ENCODE peak calls at places on chromosomes 1 and 21, in nine cellular contexts. T is Caco-2, F is adrenal gland, U is heart left ventricle, L is lower lobe of right lung, A is pancreas, G is PC-9, Z is heart right ventricle, S is left ventricle myocardium inferior. N is an unnamed sample. For H3K4me1, the result is how much of the 10 kb centered on the place peaks cover.

GRCh38 chr1:9143250-9143649 is 14.3 kb upstream of the GPR157 start:
- DNase-seq in L (peak), S (no peak), Z (no peak), G (no peak), A (no peak), T (no peak), U (no peak), F (peak), N (no peak)

GRCh38 chr1:208256556-208256955 is 12.4 kb upstream of the PLXNA2 start:
- DNase-seq in U (no peak), F (no peak), T (no peak), A (no peak), Z (no peak), L (no peak), G (peak), S (no peak), N (no peak)

GRCh38 chr1:36223373-36223995 is 759 bp upstream of the THRAP3 start:
- DNase-seq in A (no peak), Z (no peak), U (no peak), L (no peak), S (no peak), G (no peak), F (no peak), T (no peak), N (peak)

GRCh38 chr1:212858461-212859265 is 588 bp downstream of the FLVCR1 start:
- DNase-seq in G (peak), L (peak), Z (peak), F (peak), U (no peak), A (peak), T (no peak), S (peak), N (peak)

GRCh38 chr1:58784758-58785423 is 1.0 kb upstream of the JUN start:
- DNase-seq in F (peak), U (peak), L (peak), G (peak), S (peak), Z (peak), A (peak), T (peak), N (peak)

GRCh38 chr21:31554511-31555022 is 104.9 kb upstream of the SOD1 start:
- DNase-seq in Z (no peak), U (no peak), S (no peak), G (peak), A (no peak), L (no peak), F (no peak), T (no peak), N (no peak)

GRCh38 chr1:93255222-93256079 is 74.9 kb downstream of the CCDC18 start:
- DNase-seq in S (no peak), U (no peak), A (no peak), Z (no peak), G (peak), T (no peak), F (no peak), L (no peak), N (no peak)

GRCh38 chr1:38891753-38892152 is 10.4 kb upstream of the GJA9 start:
- DNase-seq in G (no peak), T (peak), F (no peak), U (no peak), Z (no peak), A (no peak), S (no peak), L (no peak), N (no peak)

GRCh38 chr1:210536263-210536961 is 207.7 kb downstream of the HHAT start:
- DNase-seq in S (no peak), U (no peak), T (no peak), L (no peak), A (no peak), G (no peak), Z (no peak), F (no peak), N (no peak)

GRCh38 chr1:17217607-17218006 is 12.7 kb downstream of the PADI1 start:
- DNase-seq in F (no peak), U (no peak), G (no peak), Z (no peak), L (no peak), S (no peak), T (no peak), A (no peak), N (no peak)

GRCh38 chr1:14909920-14910466 is 243.6 kb upstream of the TMEM51 start:
- DNase-seq in Z (no peak), T (no peak), G (no peak), F (no peak), U (peak), L (no peak), A (no peak), S (no peak), N (no peak)

GRCh38 chr1:35855016-35855700 is 27.9 kb upstream of the AGO1 start:
- DNase-seq in T (no peak), L (no peak), F (peak), G (no peak), U (no peak), S (no peak), A (no peak), Z (no peak), N (no peak)

GRCh38 chr1:173545688-173546087 is 57.2 kb downstream of the SLC9C2 start:
- DNase-seq in S (no peak), L (no peak), Z (no peak), T (no peak), U (no peak), A (no peak), G (no peak), F (no peak), N (no peak)

GRCh38 chr1:51990478-51990965 is at the start of gene RAB3B:
- DNase-seq in T (peak), S (peak), G (no peak), L (peak), F (peak), U (peak), Z (peak), A (peak), N (peak)

GRCh38 chr1:167618366-167618765 is 11.7 kb upstream of the RCSD1 start:
- DNase-seq in A (no peak), U (no peak), S (no peak), Z (no peak), G (no peak), T (no peak), F (no peak), L (no peak), N (no peak)

GRCh38 chr1:167617950-167618269 is 12.1 kb upstream of the RCSD1 start:
- DNase-seq in U (no peak), L (no peak), F (no peak), Z (no peak), T (no peak), G (no peak), A (no peak), S (no peak), N (no peak)

GRCh38 chr1:167614851-167615250 is 15.2 kb upstream of the RCSD1 start:
- DNase-seq in Z (no peak), T (no peak), G (no peak), L (no peak), F (no peak), U (no peak), A (no peak), S (no peak), N (no peak)

GRCh38 chr1:167617100-167617949 is 12.7 kb upstream of the RCSD1 start:
- DNase-seq in F (peak), T (no peak), U (peak), Z (peak), S (peak), G (no peak), L (peak), A (no peak), N (no peak)

GRCh38 chr1:167616521-167616920 is 13.5 kb upstream of the RCSD1 start:
- DNase-seq in T (no peak), G (no peak), L (no peak), F (no peak), S (no peak), A (no peak), Z (no peak), U (no peak), N (no peak)
- H3K4me3 ChIP-seq in T (no peak), G (no peak), L (no peak), F (no peak), S (no peak), A (no peak), Z (peak), U (no peak), N (no peak)

DNA sequence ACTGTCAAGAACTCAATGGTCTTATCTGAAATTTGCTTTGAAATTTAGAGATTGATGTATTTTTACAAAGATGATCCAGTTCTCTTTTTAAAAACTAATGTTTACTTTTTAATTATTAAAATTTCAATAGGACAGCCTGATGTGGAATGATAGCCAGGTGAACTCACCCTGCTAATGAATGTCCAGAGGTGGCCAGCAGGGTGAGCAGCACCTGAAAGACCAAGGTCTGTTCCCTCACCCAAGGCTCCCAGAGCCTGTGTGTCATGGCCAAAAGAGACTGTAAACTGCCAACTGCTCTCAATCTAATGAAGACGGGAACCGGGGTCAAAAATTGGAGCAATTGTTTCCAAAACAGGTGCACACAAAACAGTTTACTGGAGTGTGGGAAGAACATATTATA is 340.4 kb downstream of the DISC1 start:
- DNase-seq in L (no peak), F (no peak), Z (no peak), G (no peak), A (no peak), U (no peak), T (peak), S (no peak), N (no peak)
- TF ChIP-seq CTCF in L (no peak), F (no peak), Z (no peak), G (no peak), A (no peak), U (no peak), T (peak), S (no peak), N (no peak)

GRCh38 chr1:155113450-155113985 is 14.2 kb upstream of the EFNA1 start:
- DNase-seq in T (no peak), A (no peak), L (no peak), S (no peak), Z (no peak), G (no peak), F (no peak), U (no peak), N (no peak)

GRCh38 chr1:155121249-155121648 is 6.4 kb upstream of the EFNA1 start:
- DNase-seq in U (no peak), G (no peak), T (no peak), F (no peak), Z (no peak), L (no peak), S (no peak), A (no peak), N (no peak)

GRCh38 chr1:155117610-155118009 is 10.1 kb upstream of the EFNA1 start:
- DNase-seq in S (no peak), T (no peak), Z (no peak), U (no peak), G (peak), F (no peak), A (no peak), L (no peak), N (no peak)

GRCh38 chr1:155120253-155120652 is 7.4 kb upstream of the EFNA1 start:
- DNase-seq in F (no peak), S (no peak), Z (no peak), L (no peak), T (peak), G (no peak), U (no peak), A (no peak), N (no peak)

GRCh38 chr1:155116113-155116764 is 11.4 kb upstream of the EFNA1 start:
- DNase-seq in L (peak), Z (no peak), G (no peak), U (no peak), T (no peak), S (no peak), A (no peak), F (no peak), N (no peak)
- H3K4me1 ChIP-seq in L (under half), Z (under half), G (under half), U (under half), T (under half), S (under half), A (under half), F (under half), N (under half)

GRCh38 chr1:43392702-43393101 is 3.0 kb downstream of the SZT2 start:
- DNase-seq in G (no peak), A (no peak), T (no peak), L (no peak), F (no peak), U (no peak), S (no peak), Z (no peak), N (no peak)

GRCh38 chr1:43389326-43390313 is at the start of the genes MED8 and SZT2:
- DNase-seq in S (peak), F (peak), G (peak), Z (peak), A (peak), L (peak), U (peak), T (peak), N (peak)

GRCh38 chr1:43396059-43396458 is 6.4 kb downstream of the SZT2 start:
- DNase-seq in A (no peak), U (no peak), T (no peak), F (no peak), S (no peak), G (no peak), L (no peak), Z (no peak), N (no peak)

DNA sequence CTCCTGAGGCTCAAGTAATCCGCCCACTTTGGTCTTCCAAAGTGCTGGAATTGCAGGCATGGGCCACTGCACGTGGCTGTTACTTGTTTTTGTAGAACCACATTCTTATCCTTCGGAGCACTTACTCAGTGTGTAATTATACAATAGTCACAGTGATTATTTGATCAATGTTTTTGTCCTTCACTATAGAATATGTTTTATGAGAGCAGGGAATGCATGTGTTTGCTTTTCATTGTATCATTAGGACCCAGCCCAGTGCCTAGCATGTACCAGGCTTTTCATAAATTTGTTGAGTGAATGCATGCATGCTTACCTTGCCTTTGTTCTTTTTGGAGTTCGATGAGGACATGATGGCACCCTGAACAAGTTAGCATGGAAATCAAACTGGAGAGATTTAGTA is 5.8 kb downstream of the SZT2 start:
- DNase-seq in G (no peak), A (no peak), F (no peak), S (no peak), L (no peak), T (no peak), Z (no peak), U (no peak), N (no peak)
- H3K4me3 ChIP-seq in G (no peak), A (no peak), F (no peak), S (no peak), L (no peak), T (no peak), Z (no peak), U (no peak), N (no peak)

DNA sequence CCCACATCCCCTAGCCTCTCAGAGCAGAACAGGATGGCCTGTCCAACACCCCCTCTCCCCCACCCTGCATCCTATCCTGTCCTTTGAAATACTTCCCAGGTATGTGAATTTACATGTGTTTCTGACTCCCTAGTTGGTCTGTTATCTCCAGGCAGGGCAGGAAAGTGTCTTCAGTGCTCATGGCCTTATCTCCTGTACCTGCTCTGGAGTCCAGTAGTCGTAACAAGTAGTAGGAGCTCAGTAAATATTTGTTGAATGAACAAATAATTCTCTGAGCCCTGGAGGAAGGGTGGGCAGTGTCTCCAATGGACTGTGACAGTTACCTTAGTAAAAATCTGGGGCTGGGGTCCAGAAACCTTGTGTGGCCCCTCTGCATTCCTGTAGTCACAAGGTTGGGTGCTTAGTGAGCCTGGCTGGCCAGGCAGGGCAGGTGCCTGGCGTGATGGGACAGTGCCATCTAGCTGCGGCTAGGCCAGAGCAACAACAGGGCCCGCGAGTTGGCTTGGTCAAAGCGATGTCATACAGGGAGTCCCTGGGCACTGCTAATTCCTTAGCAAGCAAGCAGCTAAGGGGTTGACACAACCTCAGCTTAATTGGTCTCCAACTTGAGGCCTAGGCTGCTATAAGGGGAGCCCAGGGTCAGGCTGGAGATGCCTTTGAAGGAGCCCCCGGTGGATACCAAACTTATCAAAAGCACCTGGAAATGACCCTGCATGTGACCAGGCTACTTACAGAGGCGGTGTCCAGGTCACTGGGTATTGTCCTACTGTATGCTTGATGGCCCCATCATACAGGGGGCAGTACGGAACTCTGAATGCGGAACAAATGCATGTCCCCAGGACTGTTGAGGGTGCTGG is 89.0 kb upstream of the PPM1J start:
- DNase-seq in G (peak), A (peak), L (peak), S (peak), T (peak), F (peak), U (peak), Z (peak), N (peak)
- TF ChIP-seq CTCF in G (peak), A (peak), L (peak), S (peak), T (peak), F (peak), U (peak), Z (peak), N (peak)

DNA sequence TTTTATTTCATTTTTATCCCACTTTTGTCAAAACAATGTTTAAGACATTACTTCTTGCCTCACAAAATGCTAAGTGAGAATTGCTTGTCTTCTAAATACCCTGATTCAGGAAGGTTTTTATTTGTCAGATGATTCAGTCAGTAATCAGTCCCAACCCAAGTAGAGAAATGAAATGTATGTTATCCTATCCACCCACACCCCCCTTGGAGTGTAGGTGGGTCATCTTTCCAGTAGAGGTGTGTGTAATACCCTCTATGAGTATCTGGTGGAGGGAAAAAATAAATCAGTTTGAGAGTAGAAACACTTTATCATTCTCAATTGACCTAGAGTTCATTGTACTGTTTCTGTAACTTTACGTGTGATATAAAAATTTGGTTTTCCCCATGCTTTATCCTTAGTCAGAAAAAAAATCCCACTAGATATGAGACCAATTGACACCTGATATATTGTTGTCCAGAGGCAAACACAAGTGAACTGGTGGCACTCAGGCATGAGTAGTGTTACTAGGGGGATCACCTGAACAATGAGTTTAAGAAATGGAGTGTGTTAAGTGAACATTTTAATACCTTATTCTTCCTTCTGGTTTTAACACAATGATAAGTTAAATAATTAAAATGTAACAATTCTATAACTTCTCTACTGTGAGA is 153.8 kb upstream of the C1orf105 start:
- DNase-seq in S (no peak), L (no peak), G (no peak), T (no peak), F (no peak), U (no peak), Z (no peak), A (no peak), N (no peak)
- H3K4me1 ChIP-seq in S (under half), L (under half), G (under half), T (under half), F (under half), U (under half), Z (under half), A (under half), N (under half)

GRCh38 chr21:37005548-37006242 is 807 bp upstream of the RIPPLY3 start:
- DNase-seq in U (no peak), G (no peak), Z (no peak), S (no peak), T (no peak), A (no peak), L (no peak), F (peak), N (no peak)
- H3K4me3 ChIP-seq in U (peak), G (no peak), Z (peak), S (peak), T (no peak), A (peak), L (peak), F (peak), N (no peak)

DNA sequence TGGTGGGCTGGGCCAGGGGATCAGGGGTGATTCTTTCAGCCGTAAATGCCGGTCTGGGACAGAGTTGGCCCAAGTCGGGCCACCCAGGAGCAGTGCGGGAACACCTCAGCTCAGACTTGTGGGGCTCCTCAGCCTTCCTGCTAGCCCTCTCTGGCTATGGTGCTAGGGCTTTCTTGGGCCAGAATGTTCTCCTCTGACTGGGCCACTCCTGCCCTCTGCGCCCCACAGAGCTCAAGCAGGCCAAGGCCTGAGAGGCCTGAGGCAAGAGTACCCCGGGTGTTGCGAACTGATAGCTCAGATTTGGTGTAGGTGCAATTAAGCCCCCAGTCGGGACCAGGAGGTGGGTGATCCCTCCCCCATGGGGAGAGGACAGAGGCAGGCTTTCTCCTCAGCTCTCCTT is 51.8 kb downstream of the LGR6 start:
- DNase-seq in F (no peak), Z (no peak), S (no peak), G (no peak), A (no peak), T (no peak), L (peak), U (no peak), N (no peak)
- TF ChIP-seq CTCF in F (no peak), Z (no peak), S (no peak), G (no peak), A (no peak), T (no peak), L (no peak), U (no peak), N (no peak)

GRCh38 chr1:21901986-21902377 is 35.1 kb downstream of the HSPG2 start:
- DNase-seq in Z (no peak), S (no peak), L (no peak), T (no peak), F (no peak), U (no peak), A (no peak), G (no peak), N (peak)
- H3K4me1 ChIP-seq in Z (half or more), S (half or more), L (half or more), T (half or more), F (under half), U (under half), A (under half), G (under half), N (half or more)

N was measured in mucosa of descending colon.